ENCODE peak calls at places on chromosome 1, in eight cellular contexts. Q is hepatic stellate cell; E is ELF-1; R is activated T-helper 1 cell treated with anti-CD3 and anti-CD28 coated beads, Interleukin-2, amount 50 U/mL, for 16 hours; P is GF-D8; O is fibroblast of gingiva; B is activated CD8-positive, alpha-beta memory T cell treated with anti-CD3 and anti-CD28 coated beads for 4 hours; C is NCI-H2081. S is an unnamed sample.

GRCh38 chr1:155321577-155322497 is 1.1 kb downstream of the RUSC1 start:
- DNase-seq in Q (no peak), E (peak; percentile 34), R (no peak), P (no peak), O (no peak), B (no peak), C (no peak), S (no peak)

GRCh38 chr1:154170547-154171221 is 15.8 kb upstream of the NUP210L start:
- DNase-seq in Q (no peak), E (no peak), R (peak; percentile 45), P (no peak), O (no peak), B (peak; percentile 35), C (no peak), S (no peak)

GRCh38 chr1:109198745-109199144 is 15.0 kb upstream of the SARS1 start:
- DNase-seq in Q (no peak), E (no peak), R (no peak), P (no peak), O (no peak), B (no peak), C (no peak), S (no peak)

GRCh38 chr1:185156321-185156853 is 366 bp downstream of the TRMT1L start:
- DNase-seq in Q (no peak), E (no peak), R (no peak), P (no peak), O (no peak), B (no peak), C (no peak), S (peak; percentile 68)

GRCh38 chr1:25033828-25034451 is 103.9 kb upstream of the RUNX3 start:
- DNase-seq in Q (no peak), E (no peak), R (no peak), P (peak; percentile 92), O (no peak), B (no peak), C (no peak), S (no peak)

GRCh38 chr1:156584813-156585212 is 5.3 kb downstream of the TTC24 start:
- DNase-seq in Q (no peak), E (peak; percentile 59), R (no peak), P (no peak), O (no peak), B (no peak), C (peak; percentile 14), S (peak; percentile 65)

GRCh38 chr1:47838562-47839459 is 158.4 kb downstream of the TRABD2B start:
- DNase-seq in Q (no peak), E (no peak), R (no peak), P (no peak), O (no peak), B (no peak), C (no peak), S (no peak)

GRCh38 chr1:36199934-36200741 is 24.1 kb upstream of the THRAP3 start:
- DNase-seq in Q (no peak), E (no peak), R (no peak), P (no peak), O (peak; percentile 11), B (no peak), C (no peak), S (no peak)

GRCh38 chr1:11845641-11846335 is 1.8 kb downstream of the NPPA start:
- DNase-seq in Q (no peak), E (peak; percentile 30), R (no peak), P (no peak), O (no peak), B (no peak), C (no peak), S (peak; percentile 88)

GRCh38 chr1:51170342-51170741 is 65.7 kb upstream of the RNF11 start:
- DNase-seq in Q (no peak), E (no peak), R (no peak), P (peak; percentile 18), O (peak; percentile 56), B (no peak), C (no peak), S (no peak)

GRCh38 chr1:39381839-39382238 is 109.6 kb upstream of the BMP8A start:
- DNase-seq in Q (peak; percentile 40), E (no peak), R (no peak), P (no peak), O (no peak), B (no peak), C (no peak), S (no peak)

GRCh38 chr1:93253471-93253870 is 72.9 kb downstream of the CCDC18 start:
- DNase-seq in Q (no peak), E (no peak), R (no peak), P (no peak), O (no peak), B (no peak), C (no peak), S (no peak)

GRCh38 chr1:189962171-189962570 is 515.5 kb downstream of the BRINP3 start:
- DNase-seq in Q (no peak), E (no peak), R (no peak), P (no peak), O (no peak), B (no peak), C (no peak), S (no peak)

GRCh38 chr1:153789478-153790148 is 14.4 kb downstream of the SLC27A3 start:
- DNase-seq in Q (no peak), E (no peak), R (no peak), P (peak; percentile 13), O (no peak), B (no peak), C (no peak), S (no peak)

GRCh38 chr1:225769687-225770086 is 7.9 kb upstream of the SRP9 start:
- DNase-seq in Q (no peak), E (no peak), R (no peak), P (no peak), O (peak; percentile 36), B (no peak), C (no peak), S (no peak)

GRCh38 chr1:28602536-28603439 is 10.7 kb downstream of the RAB42 start:
- DNase-seq in Q (peak; percentile 75), E (peak; percentile 48), R (no peak), P (no peak), O (peak; percentile 68), B (no peak), C (peak; percentile 60), S (peak; percentile 81)

GRCh38 chr1:245858683-245859509 is 648.2 kb downstream of the SMYD3 start:
- DNase-seq in Q (no peak), E (no peak), R (no peak), P (no peak), O (no peak), B (no peak), C (no peak), S (peak; percentile 13)

GRCh38 chr1:7366286-7366954 is 404.7 kb upstream of the VAMP3 start:
- DNase-seq in Q (no peak), E (no peak), R (no peak), P (no peak), O (no peak), B (no peak), C (peak; percentile 62), S (no peak)

S was measured in mesendoderm.